ENCODE peak calls at places on chromosome 22, in nine cellular contexts. M is stimulated activated CD4-positive, alpha-beta T cell treated with anti-CD3 and anti-CD28 coated beads, Interleukin-2, amount 100 ng/mL, for 24 hours; S is GDM1; L is activated T-helper 9 cell treated with anti-CD3 and anti-CD28 coated beads, Interleukin-2, amount 50 U/mL, for 16 hours; O is GM04504; T is astrocyte of the spinal cord; Y is ELR; J is body of pancreas; B is EH. W is an unnamed sample.

GRCh38 chr22:36318442-36318841 is 65.5 kb downstream of the APOL1 start:
- DNase-seq in O (no peak), T (no peak), M (no peak), J (no peak), S (no peak), L (no peak), Y (no peak), B (no peak), W (no peak)

GRCh38 chr22:26610983-26611382 is 6.8 kb downstream of the CRYBB1 start:
- DNase-seq in S (no peak), B (peak), O (no peak), T (peak), M (no peak), Y (peak), J (no peak), L (no peak), W (no peak)

GRCh38 chr22:35451602-35452001 is 51.7 kb downstream of the MCM5 start:
- DNase-seq in O (no peak), L (no peak), S (no peak), B (no peak), J (no peak), M (no peak), T (no peak), Y (no peak), W (no peak)

GRCh38 chr22:48265000-48265625 is 1502.7 kb downstream of the TBC1D22A start:
- DNase-seq in M (no peak), S (no peak), Y (no peak), J (no peak), O (no peak), L (no peak), T (no peak), B (no peak), W (no peak)

GRCh38 chr22:42473484-42474193 is 41.4 kb upstream of the NFAM1 start:
- DNase-seq in O (peak), B (peak), M (no peak), L (no peak), Y (peak), T (peak), J (no peak), S (peak), W (peak)

GRCh38 chr22:27537481-27537891 is 264.1 kb downstream of the MN1 start:
- DNase-seq in Y (no peak), T (no peak), B (no peak), J (no peak), M (no peak), S (no peak), L (no peak), O (no peak), W (no peak)

GRCh38 chr22:41471606-41472005 is 2.7 kb downstream of the ACO2 start:
- DNase-seq in T (no peak), O (no peak), S (no peak), L (no peak), M (no peak), J (no peak), B (no peak), Y (no peak), W (no peak)

GRCh38 chr22:49052560-49052959 is 775.1 kb downstream of the BRD1 start:
- DNase-seq in O (no peak), Y (no peak), T (no peak), L (no peak), M (no peak), S (no peak), B (no peak), J (no peak), W (no peak)

GRCh38 chr22:42177891-42178336 is 47.3 kb upstream of the CYP2D6 start:
- DNase-seq in B (no peak), T (no peak), M (no peak), S (no peak), O (no peak), Y (no peak), L (no peak), J (peak), W (no peak)

GRCh38 chr22:35552846-35553245 is 12.2 kb downstream of the RASD2 start:
- DNase-seq in B (no peak), M (no peak), S (no peak), J (no peak), T (no peak), Y (no peak), O (no peak), L (no peak), W (no peak)

GRCh38 chr22:47355776-47356432 is 593.5 kb downstream of the TBC1D22A start:
- DNase-seq in L (no peak), M (no peak), S (no peak), B (no peak), T (no peak), J (no peak), O (no peak), Y (no peak), W (no peak)

GRCh38 chr22:49190816-49191505 is 636.7 kb downstream of the BRD1 start:
- DNase-seq in M (no peak), L (no peak), J (no peak), Y (no peak), O (no peak), T (no peak), B (no peak), S (no peak), W (no peak)

GRCh38 chr22:47600281-47600680 is 837.8 kb downstream of the TBC1D22A start:
- DNase-seq in T (no peak), B (no peak), M (no peak), Y (no peak), L (no peak), S (no peak), J (no peak), O (no peak), W (no peak)

GRCh38 chr22:43476341-43476740 is 64.5 kb downstream of the MPPED1 start:
- DNase-seq in B (no peak), S (no peak), J (no peak), T (no peak), Y (no peak), L (no peak), O (no peak), M (no peak), W (no peak)

GRCh38 chr22:41288245-41288946 is 2.4 kb upstream of the RANGAP1 start:
- DNase-seq in J (peak), O (no peak), M (no peak), B (peak), Y (peak), S (no peak), L (no peak), T (peak), W (no peak)

GRCh38 chr22:46150615-46151423 is 493 bp downstream of the PPARA start:
- DNase-seq in S (no peak), T (no peak), L (peak), M (peak), B (peak), Y (peak), O (no peak), J (peak), W (no peak)

GRCh38 chr22:43996170-43996980 is 27.7 kb upstream of the PARVB start:
- DNase-seq in O (no peak), B (no peak), S (peak), L (peak), M (peak), J (peak), T (no peak), Y (no peak), W (no peak)

GRCh38 chr22:22098457-22099193 is 116.0 kb upstream of the TOP3B start:
- DNase-seq in B (no peak), S (no peak), L (no peak), T (no peak), O (no peak), M (no peak), Y (no peak), J (no peak), W (no peak)

GRCh38 chr22:39312410-39312809 is 7.0 kb downstream of the RPL3 start:
- DNase-seq in L (no peak), B (no peak), O (no peak), M (no peak), T (no peak), S (no peak), Y (peak), J (no peak), W (no peak)

GRCh38 chr22:24402460-24403192 is 24.8 kb upstream of the ADORA2A start:
- DNase-seq in O (peak), J (peak), B (peak), Y (peak), M (no peak), T (peak), S (no peak), L (no peak), W (no peak)